ENCODE peak calls at places on chromosomes 13 and 19, in eight cellular contexts. One of them, this sample, is unnamed.

GRCh38 chr19:46303702-46304397 is 7.0 kb downstream of the HIF3A start:
- DNase-seq in SK-N-SH: peak
- DNase-seq in esophagus muscularis mucosa: no peak
- DNase-seq in sigmoid colon: peak
- DNase-seq in stomach: peak
- DNase-seq in suprapubic skin: peak
- DNase-seq in HepG2: no peak
- DNase-seq in GM12878: no peak
- DNase-seq in this sample: peak

GRCh38 chr13:98576215-98576945 is 527 bp downstream of the STK24 start:
- DNase-seq in SK-N-SH: peak
- DNase-seq in esophagus muscularis mucosa: no peak
- DNase-seq in sigmoid colon: peak
- DNase-seq in stomach: peak
- DNase-seq in suprapubic skin: peak
- DNase-seq in HepG2: no peak
- DNase-seq in GM12878: no peak
- DNase-seq in this sample: peak

GRCh38 chr19:12364391-12365093 is 941 bp downstream of the ZNF442 start:
- DNase-seq in SK-N-SH: peak
- DNase-seq in esophagus muscularis mucosa: no peak
- DNase-seq in sigmoid colon: peak
- DNase-seq in stomach: no peak
- DNase-seq in suprapubic skin: peak
- DNase-seq in HepG2: no peak
- DNase-seq in GM12878: no peak
- DNase-seq in this sample: peak

GRCh38 chr19:10717356-10718204 is at the start of gene DNM2:
- DNase-seq in SK-N-SH: peak
- DNase-seq in esophagus muscularis mucosa: peak
- DNase-seq in sigmoid colon: peak
- DNase-seq in stomach: peak
- DNase-seq in suprapubic skin: peak
- DNase-seq in HepG2: peak
- DNase-seq in GM12878: peak
- DNase-seq in this sample: peak

GRCh38 chr13:53060840-53061485 is 32.4 kb downstream of the OLFM4 start:
- DNase-seq in SK-N-SH: no peak
- DNase-seq in esophagus muscularis mucosa: peak
- DNase-seq in sigmoid colon: no peak
- DNase-seq in stomach: no peak
- DNase-seq in suprapubic skin: no peak
- DNase-seq in HepG2: no peak
- DNase-seq in GM12878: no peak
- DNase-seq in this sample: peak

GRCh38 chr19:19138110-19138981 is at the start of gene TMEM161A:
- DNase-seq in SK-N-SH: peak
- DNase-seq in esophagus muscularis mucosa: peak
- DNase-seq in sigmoid colon: peak
- DNase-seq in stomach: peak
- DNase-seq in suprapubic skin: peak
- DNase-seq in HepG2: peak
- DNase-seq in GM12878: peak
- DNase-seq in this sample: peak

GRCh38 chr19:17910776-17911360 is 21.9 kb upstream of the CCDC124 start:
- DNase-seq in SK-N-SH: no peak
- DNase-seq in esophagus muscularis mucosa: no peak
- DNase-seq in sigmoid colon: no peak
- DNase-seq in stomach: no peak
- DNase-seq in suprapubic skin: no peak
- DNase-seq in HepG2: no peak
- DNase-seq in GM12878: no peak
- DNase-seq in this sample: no peak

GRCh38 chr19:40783711-40784110 is 5.7 kb downstream of the RAB4B start:
- DNase-seq in SK-N-SH: no peak
- DNase-seq in esophagus muscularis mucosa: no peak
- DNase-seq in sigmoid colon: no peak
- DNase-seq in stomach: no peak
- DNase-seq in suprapubic skin: no peak
- DNase-seq in HepG2: no peak
- DNase-seq in GM12878: no peak
- DNase-seq in this sample: no peak

GRCh38 chr19:17737690-17738153 is 13.6 kb upstream of the FCHO1 start:
- DNase-seq in SK-N-SH: no peak
- DNase-seq in esophagus muscularis mucosa: no peak
- DNase-seq in sigmoid colon: no peak
- DNase-seq in stomach: no peak
- DNase-seq in suprapubic skin: no peak
- DNase-seq in HepG2: no peak
- DNase-seq in GM12878: no peak
- DNase-seq in this sample: no peak

GRCh38 chr19:45809643-45810159 is 5.4 kb downstream of the RSPH6A start:
- DNase-seq in SK-N-SH: no peak
- DNase-seq in esophagus muscularis mucosa: no peak
- DNase-seq in sigmoid colon: no peak
- DNase-seq in stomach: no peak
- DNase-seq in suprapubic skin: no peak
- DNase-seq in HepG2: no peak
- DNase-seq in GM12878: no peak
- DNase-seq in this sample: no peak

GRCh38 chr19:16998635-16999194 is 27.9 kb downstream of the CPAMD8 start:
- DNase-seq in SK-N-SH: no peak
- DNase-seq in esophagus muscularis mucosa: no peak
- DNase-seq in sigmoid colon: no peak
- DNase-seq in stomach: no peak
- DNase-seq in suprapubic skin: no peak
- DNase-seq in HepG2: no peak
- DNase-seq in GM12878: no peak
- DNase-seq in this sample: no peak

GRCh38 chr13:113015826-113016525 is 47.0 kb downstream of the MCF2L start:
- DNase-seq in SK-N-SH: no peak
- DNase-seq in esophagus muscularis mucosa: no peak
- DNase-seq in sigmoid colon: no peak
- DNase-seq in stomach: no peak
- DNase-seq in suprapubic skin: no peak
- DNase-seq in HepG2: no peak
- DNase-seq in GM12878: no peak
- DNase-seq in this sample: no peak

GRCh38 chr19:29694669-29695627 is 20.1 kb downstream of the C19orf12 start:
- DNase-seq in SK-N-SH: peak
- DNase-seq in esophagus muscularis mucosa: peak
- DNase-seq in sigmoid colon: peak
- DNase-seq in stomach: peak
- DNase-seq in suprapubic skin: peak
- DNase-seq in HepG2: peak
- DNase-seq in GM12878: no peak
- DNase-seq in this sample: peak

GRCh38 chr13:105908581-105908980 is 626.9 kb downstream of the EFNB2 start:
- DNase-seq in SK-N-SH: no peak
- DNase-seq in esophagus muscularis mucosa: no peak
- DNase-seq in sigmoid colon: no peak
- DNase-seq in stomach: no peak
- DNase-seq in suprapubic skin: no peak
- DNase-seq in HepG2: no peak
- DNase-seq in GM12878: no peak
- DNase-seq in this sample: no peak

GRCh38 chr13:52091473-52091872 is 37.4 kb downstream of the NEK5 start:
- DNase-seq in SK-N-SH: no peak
- DNase-seq in esophagus muscularis mucosa: no peak
- DNase-seq in sigmoid colon: no peak
- DNase-seq in stomach: no peak
- DNase-seq in suprapubic skin: no peak
- DNase-seq in HepG2: no peak
- DNase-seq in GM12878: no peak
- DNase-seq in this sample: no peak

GRCh38 chr13:32039488-32040013 is 8.0 kb downstream of the FRY start:
- DNase-seq in SK-N-SH: no peak
- DNase-seq in esophagus muscularis mucosa: no peak
- DNase-seq in sigmoid colon: no peak
- DNase-seq in stomach: no peak
- DNase-seq in suprapubic skin: no peak
- DNase-seq in HepG2: no peak
- DNase-seq in GM12878: no peak
- DNase-seq in this sample: no peak

GRCh38 chr13:32039056-32039455 is 7.5 kb downstream of the FRY start:
- DNase-seq in SK-N-SH: no peak
- DNase-seq in esophagus muscularis mucosa: no peak
- DNase-seq in sigmoid colon: no peak
- DNase-seq in stomach: no peak
- DNase-seq in suprapubic skin: no peak
- DNase-seq in HepG2: no peak
- DNase-seq in GM12878: no peak
- DNase-seq in this sample: no peak

GRCh38 chr13:32040689-32041088 is 9.1 kb downstream of the FRY start:
- DNase-seq in SK-N-SH: no peak
- DNase-seq in esophagus muscularis mucosa: no peak
- DNase-seq in sigmoid colon: no peak
- DNase-seq in stomach: no peak
- DNase-seq in suprapubic skin: no peak
- DNase-seq in HepG2: no peak
- DNase-seq in GM12878: no peak
- DNase-seq in this sample: no peak

GRCh38 chr13:32041429-32041828 is 9.9 kb downstream of the FRY start:
- DNase-seq in SK-N-SH: no peak
- DNase-seq in esophagus muscularis mucosa: no peak
- DNase-seq in sigmoid colon: no peak
- DNase-seq in stomach: no peak
- DNase-seq in suprapubic skin: no peak
- DNase-seq in HepG2: no peak
- DNase-seq in GM12878: peak
- DNase-seq in this sample: no peak

GRCh38 chr13:32040052-32040642 is 8.6 kb downstream of the FRY start:
- DNase-seq in SK-N-SH: no peak
- DNase-seq in esophagus muscularis mucosa: no peak
- DNase-seq in sigmoid colon: no peak
- DNase-seq in stomach: no peak
- DNase-seq in suprapubic skin: no peak
- DNase-seq in HepG2: no peak
- DNase-seq in GM12878: no peak
- DNase-seq in this sample: no peak
- TF ChIP-seq POLR2AphosphoS5 in SK-N-SH: no peak
- TF ChIP-seq POLR2AphosphoS5 in esophagus muscularis mucosa: no peak
- TF ChIP-seq POLR2AphosphoS5 in sigmoid colon: no peak
- TF ChIP-seq POLR2AphosphoS5 in stomach: no peak
- TF ChIP-seq POLR2AphosphoS5 in suprapubic skin: no peak
- TF ChIP-seq POLR2AphosphoS5 in HepG2: no peak
- TF ChIP-seq POLR2AphosphoS5 in GM12878: no peak
- TF ChIP-seq POLR2AphosphoS5 in this sample: no peak

GRCh38 chr13:22235285-22235949 is 564.5 kb downstream of the FGF9 start:
- DNase-seq in SK-N-SH: no peak
- DNase-seq in esophagus muscularis mucosa: no peak
- DNase-seq in sigmoid colon: no peak
- DNase-seq in stomach: no peak
- DNase-seq in suprapubic skin: no peak
- DNase-seq in HepG2: no peak
- DNase-seq in GM12878: no peak
- DNase-seq in this sample: no peak
- TF ChIP-seq EP300 in SK-N-SH: no peak
- TF ChIP-seq EP300 in esophagus muscularis mucosa: no peak
- TF ChIP-seq EP300 in sigmoid colon: no peak
- TF ChIP-seq EP300 in stomach: no peak
- TF ChIP-seq EP300 in suprapubic skin: no peak
- TF ChIP-seq EP300 in HepG2: no peak
- TF ChIP-seq EP300 in GM12878: no peak
- TF ChIP-seq EP300 in this sample: no peak

GRCh38 chr13:28434934-28435333 is 60.0 kb downstream of the FLT1 start:
- DNase-seq in SK-N-SH: no peak
- DNase-seq in esophagus muscularis mucosa: no peak
- DNase-seq in sigmoid colon: no peak
- DNase-seq in stomach: no peak
- DNase-seq in suprapubic skin: no peak
- DNase-seq in HepG2: no peak
- DNase-seq in GM12878: no peak
- DNase-seq in this sample: no peak
- TF ChIP-seq POLR2AphosphoS5 in SK-N-SH: no peak
- TF ChIP-seq POLR2AphosphoS5 in esophagus muscularis mucosa: no peak
- TF ChIP-seq POLR2AphosphoS5 in sigmoid colon: no peak
- TF ChIP-seq POLR2AphosphoS5 in stomach: no peak
- TF ChIP-seq POLR2AphosphoS5 in suprapubic skin: no peak
- TF ChIP-seq POLR2AphosphoS5 in HepG2: no peak
- TF ChIP-seq POLR2AphosphoS5 in GM12878: no peak
- TF ChIP-seq POLR2AphosphoS5 in this sample: no peak

GRCh38 chr19:39427707-39428106 is 8.0 kb downstream of the RPS16 start:
- DNase-seq in SK-N-SH: no peak
- DNase-seq in esophagus muscularis mucosa: no peak
- DNase-seq in sigmoid colon: no peak
- DNase-seq in stomach: no peak
- DNase-seq in suprapubic skin: no peak
- DNase-seq in HepG2: no peak
- DNase-seq in GM12878: no peak
- DNase-seq in this sample: no peak

GRCh38 chr19:39433480-39434079 is 2.2 kb downstream of the RPS16 start:
- DNase-seq in SK-N-SH: no peak
- DNase-seq in esophagus muscularis mucosa: no peak
- DNase-seq in sigmoid colon: no peak
- DNase-seq in stomach: no peak
- DNase-seq in suprapubic skin: no peak
- DNase-seq in HepG2: no peak
- DNase-seq in GM12878: no peak
- DNase-seq in this sample: no peak

GRCh38 chr19:39428309-39429112 is 7.2 kb downstream of the RPS16 start:
- DNase-seq in SK-N-SH: no peak
- DNase-seq in esophagus muscularis mucosa: no peak
- DNase-seq in sigmoid colon: peak
- DNase-seq in stomach: peak
- DNase-seq in suprapubic skin: no peak
- DNase-seq in HepG2: peak
- DNase-seq in GM12878: no peak
- DNase-seq in this sample: peak

GRCh38 chr19:39432677-39433025 is 3.1 kb downstream of the RPS16 start:
- DNase-seq in SK-N-SH: no peak
- DNase-seq in esophagus muscularis mucosa: no peak
- DNase-seq in sigmoid colon: no peak
- DNase-seq in stomach: no peak
- DNase-seq in suprapubic skin: no peak
- DNase-seq in HepG2: no peak
- DNase-seq in GM12878: no peak
- DNase-seq in this sample: no peak

DNA sequence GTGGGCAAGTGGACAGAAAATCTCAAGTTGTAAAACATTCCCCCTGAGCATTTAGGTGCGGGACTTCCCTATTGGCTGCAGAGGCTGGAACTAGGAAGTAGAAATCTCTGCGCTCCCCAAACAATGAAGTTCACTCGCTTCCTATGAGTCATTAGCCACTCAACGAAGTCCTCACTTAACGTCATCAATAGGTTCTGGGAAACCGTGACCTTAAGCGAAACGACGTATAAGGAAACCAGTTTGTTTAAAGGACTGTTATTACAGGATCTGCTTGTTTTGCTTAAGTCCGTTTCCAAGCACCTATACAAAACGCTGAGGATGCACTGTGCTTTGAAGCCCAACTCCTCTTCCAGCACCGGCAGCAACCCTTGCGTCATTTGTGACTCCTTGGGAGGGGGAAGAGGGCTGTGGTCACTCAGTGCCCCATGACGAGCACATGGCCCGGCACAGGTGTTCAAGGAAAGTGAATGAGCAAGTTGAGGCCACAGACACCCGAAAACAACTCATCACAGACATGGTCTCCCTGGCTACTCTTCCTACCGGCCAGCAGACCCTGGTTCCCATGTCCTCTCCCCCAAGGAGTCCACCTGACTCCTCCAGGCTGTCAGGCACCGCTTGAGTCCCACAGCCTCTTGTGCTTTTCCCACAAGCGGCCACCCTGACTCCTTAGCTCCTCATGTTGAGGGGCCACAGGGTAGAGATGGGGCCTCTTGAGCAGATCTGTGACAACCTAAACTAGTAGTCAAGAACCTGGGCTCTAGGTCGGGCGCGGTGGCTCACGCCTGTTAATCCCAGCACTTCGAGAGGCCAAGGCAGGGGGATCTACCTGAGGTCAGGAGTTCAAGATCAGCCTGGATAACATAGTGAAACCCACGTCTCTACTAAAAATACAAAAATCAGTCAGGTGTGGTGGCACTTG is 4.8 kb downstream of the RPS16 start:
- DNase-seq in SK-N-SH: no peak
- DNase-seq in esophagus muscularis mucosa: no peak
- DNase-seq in sigmoid colon: no peak
- DNase-seq in stomach: no peak
- DNase-seq in suprapubic skin: no peak
- DNase-seq in HepG2: peak
- DNase-seq in GM12878: no peak
- DNase-seq in this sample: peak
- TF ChIP-seq EP300 in SK-N-SH: no peak
- TF ChIP-seq EP300 in esophagus muscularis mucosa: peak
- TF ChIP-seq EP300 in sigmoid colon: no peak
- TF ChIP-seq EP300 in stomach: no peak
- TF ChIP-seq EP300 in suprapubic skin: peak
- TF ChIP-seq EP300 in HepG2: no peak
- TF ChIP-seq EP300 in GM12878: peak
- TF ChIP-seq EP300 in this sample: peak

This sample was measured in transverse colon.